ENCODE peak calls at places on chromosome 6, in four cellular contexts. One of them, this sample, is unnamed.

GRCh38 chr6:48866681-48867080 is 596.4 kb downstream of the MMUT start:
- DNase-seq in K562: no peak
- DNase-seq in transverse colon: no peak
- DNase-seq in esophagus muscularis mucosa: no peak
- DNase-seq in this sample: no peak

GRCh38 chr6:74598473-74599393 is 607.1 kb downstream of the COL12A1 start:
- DNase-seq in K562: no peak
- DNase-seq in transverse colon: no peak
- DNase-seq in esophagus muscularis mucosa: no peak
- DNase-seq in this sample: no peak

GRCh38 chr6:50899306-50899840 is 80.7 kb downstream of the TFAP2B start:
- DNase-seq in K562: no peak
- DNase-seq in transverse colon: no peak
- DNase-seq in esophagus muscularis mucosa: no peak
- DNase-seq in this sample: no peak

GRCh38 chr6:167161895-167162467 is 4.2 kb upstream of the GPR31 start:
- DNase-seq in K562: no peak
- DNase-seq in transverse colon: no peak
- DNase-seq in esophagus muscularis mucosa: no peak
- DNase-seq in this sample: no peak

GRCh38 chr6:52381249-52381648 is 19.3 kb downstream of the PAQR8 start:
- DNase-seq in K562: no peak
- DNase-seq in transverse colon: no peak
- DNase-seq in esophagus muscularis mucosa: no peak
- DNase-seq in this sample: no peak

GRCh38 chr6:76612818-76613452 is 540.5 kb upstream of the IMPG1 start:
- DNase-seq in K562: no peak
- DNase-seq in transverse colon: no peak
- DNase-seq in esophagus muscularis mucosa: no peak
- DNase-seq in this sample: no peak

GRCh38 chr6:5167501-5167900 is 82.4 kb downstream of the PPP1R3G start:
- DNase-seq in K562: no peak
- DNase-seq in transverse colon: no peak
- DNase-seq in esophagus muscularis mucosa: no peak
- DNase-seq in this sample: no peak

GRCh38 chr6:151242420-151242841 is 2.7 kb downstream of the AKAP12 start:
- DNase-seq in K562: no peak
- DNase-seq in transverse colon: no peak
- DNase-seq in esophagus muscularis mucosa: no peak
- DNase-seq in this sample: no peak

GRCh38 chr6:12576389-12576788 is 140.2 kb upstream of the PHACTR1 start:
- DNase-seq in K562: no peak
- DNase-seq in transverse colon: no peak
- DNase-seq in esophagus muscularis mucosa: no peak
- DNase-seq in this sample: no peak

GRCh38 chr6:16438677-16439615 is 200.6 kb downstream of the GMPR start:
- DNase-seq in K562: peak; percentile 75
- DNase-seq in transverse colon: no peak
- DNase-seq in esophagus muscularis mucosa: no peak
- DNase-seq in this sample: no peak

GRCh38 chr6:15310680-15311079 is 64.8 kb downstream of the JARID2 start:
- DNase-seq in K562: no peak
- DNase-seq in transverse colon: no peak
- DNase-seq in esophagus muscularis mucosa: no peak
- DNase-seq in this sample: no peak

GRCh38 chr6:105135907-105136432 is 43.8 kb downstream of the POPDC3 start:
- DNase-seq in K562: no peak
- DNase-seq in transverse colon: no peak
- DNase-seq in esophagus muscularis mucosa: no peak
- DNase-seq in this sample: no peak

GRCh38 chr6:141467881-141468280 is 664.8 kb upstream of the GJE1 start:
- DNase-seq in K562: no peak
- DNase-seq in transverse colon: no peak
- DNase-seq in esophagus muscularis mucosa: no peak
- DNase-seq in this sample: no peak

GRCh38 chr6:167113935-167114910 is 8.7 kb upstream of the CCR6 start:
- DNase-seq in K562: no peak
- DNase-seq in transverse colon: peak; percentile 67
- DNase-seq in esophagus muscularis mucosa: no peak
- DNase-seq in this sample: no peak

DNA sequence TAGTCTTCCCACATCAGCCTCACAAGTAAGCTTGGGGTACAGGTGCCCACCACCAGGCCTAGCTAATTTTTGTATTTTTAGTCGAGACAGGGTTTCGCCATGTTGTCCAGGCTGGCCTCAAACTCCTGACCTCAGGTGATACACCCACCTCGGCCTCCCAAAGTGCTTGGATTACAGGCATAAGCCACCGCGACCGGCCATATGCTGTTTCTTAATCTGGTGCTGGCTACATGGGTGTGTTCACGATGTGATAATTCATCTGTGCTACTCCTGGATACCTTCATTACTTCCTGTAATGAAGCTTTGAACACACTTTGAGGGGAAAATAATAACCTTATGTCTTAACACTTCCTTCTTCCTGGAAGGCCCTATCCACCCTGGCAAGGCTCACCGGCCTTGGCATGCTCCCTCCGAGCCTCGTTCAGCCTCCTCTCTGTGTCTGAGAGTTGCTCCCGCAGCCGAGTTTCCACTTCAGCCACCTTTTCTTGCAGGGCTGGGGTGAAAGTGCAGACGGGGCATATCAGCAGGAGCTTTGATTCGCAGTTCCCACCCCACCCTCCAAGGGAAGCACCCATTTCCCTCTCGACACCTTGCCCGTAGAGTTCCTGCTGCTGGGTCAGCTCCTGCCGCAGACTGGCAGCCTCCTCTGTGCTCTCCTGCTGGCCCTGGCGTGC is 5.6 kb upstream of the PSORS1C2 start:
- DNase-seq in K562: no peak
- DNase-seq in transverse colon: peak; percentile 75
- DNase-seq in esophagus muscularis mucosa: no peak
- DNase-seq in this sample: no peak
- TF ChIP-seq POLR2A in K562: no peak
- TF ChIP-seq POLR2A in transverse colon: peak; percentile 62
- TF ChIP-seq POLR2A in esophagus muscularis mucosa: no peak
- TF ChIP-seq POLR2A in this sample: no peak

GRCh38 chr6:90025418-90026089 is 131.3 kb downstream of the GJA10 start:
- DNase-seq in K562: peak; percentile 16
- DNase-seq in transverse colon: no peak
- DNase-seq in esophagus muscularis mucosa: peak; percentile 45
- DNase-seq in this sample: no peak
- TF ChIP-seq POLR2AphosphoS5 in K562: no peak
- TF ChIP-seq POLR2AphosphoS5 in transverse colon: peak; percentile 72
- TF ChIP-seq POLR2AphosphoS5 in esophagus muscularis mucosa: no peak
- TF ChIP-seq POLR2AphosphoS5 in this sample: no peak

GRCh38 chr6:125300992-125301434 is 754 bp downstream of the HDDC2 start:
- DNase-seq in K562: no peak
- DNase-seq in transverse colon: no peak
- DNase-seq in esophagus muscularis mucosa: no peak
- DNase-seq in this sample: no peak
- TF ChIP-seq POLR2A in K562: no peak
- TF ChIP-seq POLR2A in transverse colon: no peak
- TF ChIP-seq POLR2A in esophagus muscularis mucosa: no peak
- TF ChIP-seq POLR2A in this sample: no peak

DNA sequence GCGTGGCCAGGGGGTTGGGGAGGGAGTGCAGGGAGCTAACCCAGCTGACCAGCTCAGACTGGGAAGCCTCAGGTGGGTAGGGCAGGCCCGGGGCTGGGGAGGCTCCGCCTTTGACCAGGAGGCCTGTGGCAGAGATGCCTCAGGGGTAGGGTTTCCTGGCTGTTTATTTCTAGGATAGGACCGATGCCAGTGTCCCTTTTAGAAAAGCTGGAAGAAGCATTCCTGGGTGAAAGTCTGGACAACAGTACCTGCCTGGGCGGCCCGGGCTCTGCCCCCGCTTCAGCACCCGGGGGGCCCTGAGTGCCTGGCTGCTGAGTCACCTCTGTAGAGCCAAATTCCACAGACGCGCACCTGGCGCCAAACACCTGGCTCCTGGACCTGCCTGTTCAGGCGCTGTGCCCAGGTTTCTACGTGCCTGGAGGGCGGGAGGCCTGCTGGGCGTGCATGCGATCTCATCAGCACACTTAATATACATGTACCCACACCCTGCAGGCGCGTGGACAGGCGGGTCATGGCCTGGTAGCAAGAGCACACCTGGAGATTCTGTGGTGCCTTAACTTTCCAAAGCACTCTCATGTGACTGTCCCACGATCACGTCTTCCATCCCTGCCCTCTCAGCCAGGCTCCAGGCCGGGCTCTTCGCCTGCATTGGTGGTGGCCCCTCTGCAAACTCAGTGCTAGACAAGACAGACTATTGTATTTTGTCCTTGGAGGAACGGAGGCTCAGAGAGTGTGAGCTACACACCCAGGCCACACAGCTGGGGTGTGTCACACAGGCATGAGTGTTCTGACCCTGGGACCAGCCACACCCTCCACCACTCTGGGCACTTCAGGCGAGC is 264.4 kb downstream of the DLL1 start:
- DNase-seq in K562: no peak
- DNase-seq in transverse colon: peak; percentile 59
- DNase-seq in esophagus muscularis mucosa: no peak
- DNase-seq in this sample: peak; percentile 75
- TF ChIP-seq POLR2AphosphoS5 in K562: no peak
- TF ChIP-seq POLR2AphosphoS5 in transverse colon: peak; percentile 26
- TF ChIP-seq POLR2AphosphoS5 in esophagus muscularis mucosa: no peak
- TF ChIP-seq POLR2AphosphoS5 in this sample: no peak

GRCh38 chr6:148164645-148165044 is 178.0 kb upstream of the SASH1 start:
- DNase-seq in K562: peak; percentile 60
- DNase-seq in transverse colon: no peak
- DNase-seq in esophagus muscularis mucosa: no peak
- DNase-seq in this sample: no peak
- TF ChIP-seq POLR2A in K562: no peak
- TF ChIP-seq POLR2A in transverse colon: no peak
- TF ChIP-seq POLR2A in esophagus muscularis mucosa: no peak
- TF ChIP-seq POLR2A in this sample: no peak

DNA sequence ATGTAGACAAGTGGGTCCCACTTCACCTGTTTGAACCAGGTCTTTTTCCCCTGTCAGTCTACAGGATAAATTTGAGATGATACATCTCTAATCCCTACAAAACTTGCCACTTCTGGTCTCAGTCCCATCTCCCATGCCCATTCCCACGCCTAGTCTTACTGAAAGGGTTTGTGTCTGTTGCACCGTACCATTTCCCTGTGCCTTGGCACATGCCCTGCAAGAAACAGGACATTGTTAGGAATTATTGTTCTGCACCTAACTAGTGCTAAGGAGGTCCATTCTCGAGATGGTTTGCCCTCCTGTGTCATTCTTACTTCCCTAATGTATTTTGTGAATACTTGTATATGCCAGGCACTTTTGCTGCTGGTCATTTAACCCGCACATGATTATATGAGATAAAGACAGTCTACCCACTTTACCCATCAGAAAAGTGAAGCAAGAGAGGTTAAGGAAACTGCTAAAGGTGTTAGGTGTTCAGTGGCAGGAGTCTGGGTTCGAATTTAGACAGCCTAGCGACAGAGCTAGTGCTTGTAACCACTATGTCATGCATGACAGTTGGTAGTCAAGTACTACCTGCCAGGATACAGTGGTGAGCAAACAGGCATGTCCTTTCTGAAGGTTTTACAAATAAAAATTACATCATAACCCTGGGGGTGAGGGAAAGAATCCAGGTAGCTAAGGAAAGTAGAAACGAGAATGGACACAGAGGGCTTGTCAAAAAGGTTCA is 12.7 kb downstream of the FAM217A start:
- DNase-seq in K562: no peak
- DNase-seq in transverse colon: no peak
- DNase-seq in esophagus muscularis mucosa: no peak
- DNase-seq in this sample: no peak
- TF ChIP-seq POLR2AphosphoS5 in K562: no peak
- TF ChIP-seq POLR2AphosphoS5 in transverse colon: no peak
- TF ChIP-seq POLR2AphosphoS5 in esophagus muscularis mucosa: no peak
- TF ChIP-seq POLR2AphosphoS5 in this sample: no peak

GRCh38 chr6:30743099-30744053 is 889 bp upstream of the FLOT1 start:
- DNase-seq in K562: peak; percentile 78
- DNase-seq in transverse colon: peak; percentile 47
- DNase-seq in esophagus muscularis mucosa: no peak
- DNase-seq in this sample: no peak
- TF ChIP-seq POLR2A in K562: no peak
- TF ChIP-seq POLR2A in transverse colon: no peak
- TF ChIP-seq POLR2A in esophagus muscularis mucosa: peak; percentile 38
- TF ChIP-seq POLR2A in this sample: no peak

This sample was measured in suprapubic skin.